ENCODE peak calls at places on chromosome X, in four cellular contexts. Q, D, E and A are unnamed samples.

GRCh38 chrX:134512566-134512965 is 52.6 kb downstream of the HPRT1 start:
- DNase-seq in Q (no peak), D (peak; percentile 25), E (no peak), A (no peak)

GRCh38 chrX:8846271-8846670 is 45.1 kb upstream of the FAM9A start:
- DNase-seq in Q (no peak), D (no peak), E (no peak), A (no peak)

GRCh38 chrX:68511255-68511654 is 12.4 kb downstream of the YIPF6 start:
- DNase-seq in Q (peak; percentile 29), D (peak; percentile 30), E (no peak), A (peak; percentile 61)

GRCh38 chrX:12370444-12371089 is 232.3 kb downstream of the FRMPD4 start:
- DNase-seq in Q (no peak), D (no peak), E (no peak), A (no peak)

GRCh38 chrX:10050481-10050880 is 83.3 kb downstream of the CLDN34 start:
- DNase-seq in Q (no peak), D (no peak), E (no peak), A (no peak)

GRCh38 chrX:103477496-103477895 is 41.8 kb downstream of the RAB40A start:
- DNase-seq in Q (no peak), D (no peak), E (no peak), A (no peak)

GRCh38 chrX:56766554-56767412 is 37.7 kb downstream of the NBDY start:
- DNase-seq in Q (no peak), D (no peak), E (no peak), A (no peak)

GRCh38 chrX:132853040-132853439 is 105.4 kb downstream of the HS6ST2 start:
- DNase-seq in Q (no peak), D (no peak), E (no peak), A (no peak)

GRCh38 chrX:107204063-107204605 is 2.1 kb downstream of the NUP62CL start:
- DNase-seq in Q (no peak), D (no peak), E (no peak), A (no peak)
- TF ChIP-seq FOXK2 in Q (no peak), D (no peak), E (no peak), A (no peak)

DNA sequence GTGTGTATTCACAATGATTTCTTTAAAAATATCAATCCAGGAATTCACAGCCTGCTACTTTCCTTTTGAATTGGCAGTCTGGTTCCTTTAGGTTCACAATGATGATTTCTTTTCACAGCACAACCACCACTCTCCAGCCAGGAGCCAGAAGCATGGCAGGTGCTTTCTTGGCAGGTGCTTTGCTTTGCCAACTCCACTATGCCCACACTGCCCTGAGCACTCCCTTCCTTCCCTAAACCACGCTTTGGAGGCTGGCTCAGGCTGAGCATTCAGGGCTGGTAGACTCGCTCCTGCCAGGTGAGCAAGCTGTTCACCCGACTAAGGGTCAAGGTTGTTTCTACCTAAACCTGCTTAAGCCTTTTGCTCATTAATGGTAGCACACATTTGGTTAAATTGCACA is 184.5 kb downstream of the SH3KBP1 start:
- DNase-seq in Q (no peak), D (no peak), E (no peak), A (no peak)
- TF ChIP-seq FOXK2 in Q (no peak), D (no peak), E (no peak), A (no peak)

GRCh38 chrX:141701081-141701480 is 2.5 kb upstream of the SPANXD start:
- DNase-seq in Q (no peak), D (no peak), E (no peak), A (no peak)
- TF ChIP-seq FOXK2 in Q (no peak), D (no peak), E (no peak), A (no peak)

GRCh38 chrX:3046253-3046909 is 5.1 kb downstream of the ARSF start:
- DNase-seq in Q (no peak), D (no peak), E (no peak), A (no peak)
- TF ChIP-seq FOXK2 in Q (no peak), D (no peak), E (no peak), A (no peak)

DNA sequence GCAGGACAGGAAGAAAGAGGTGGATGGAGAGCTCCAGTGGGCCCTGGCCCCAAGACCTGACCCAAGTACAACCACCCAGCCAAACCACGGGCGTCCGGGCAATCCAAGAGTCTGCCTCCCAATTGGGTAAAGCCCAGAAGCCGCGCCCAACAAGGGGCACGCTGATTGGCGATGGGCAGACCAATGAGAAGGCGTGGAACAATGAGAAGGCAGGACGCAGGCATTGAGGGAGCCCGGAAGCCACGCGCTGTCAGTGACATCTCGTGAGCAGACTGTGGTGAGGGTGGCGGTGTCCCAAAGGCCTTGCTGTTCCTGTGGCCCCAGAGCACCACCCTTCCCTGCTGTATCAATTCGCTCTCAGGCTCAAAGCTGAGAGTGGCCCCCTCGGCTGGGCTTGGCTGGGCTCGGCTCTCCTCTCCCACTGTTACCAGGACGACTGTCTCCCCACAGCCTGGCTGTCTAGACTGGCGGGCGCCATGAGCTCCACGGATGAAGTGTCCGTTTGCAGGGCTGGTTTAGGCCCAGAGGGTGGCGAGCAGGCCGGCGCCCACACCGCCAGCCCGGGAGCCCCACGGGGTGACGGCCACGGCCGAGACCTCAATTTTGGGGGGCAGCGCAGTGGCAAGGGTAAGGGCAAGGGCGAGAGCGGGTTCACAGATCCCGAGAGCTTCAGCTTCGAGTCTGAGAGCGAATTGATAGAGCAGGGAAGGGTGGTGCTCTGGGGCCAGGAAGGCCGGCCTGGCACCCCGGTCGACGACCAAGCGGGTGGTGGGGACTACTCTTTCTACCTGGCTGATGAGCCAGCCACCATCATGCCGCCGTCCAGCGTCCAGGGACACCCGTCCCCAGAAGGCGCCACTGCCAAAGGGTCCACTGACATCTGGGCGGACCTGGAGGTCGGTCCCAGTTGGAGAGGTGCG is at the start of gene LOC101059915:
- DNase-seq in Q (peak; percentile 14), D (no peak), E (no peak), A (no peak)
- TF ChIP-seq FOXK2 in Q (no peak), D (no peak), E (no peak), A (no peak)

GRCh38 chrX:124960454-124960853 is 359.2 kb upstream of the TEX13C start:
- DNase-seq in Q (no peak), D (no peak), E (no peak), A (no peak)
- TF ChIP-seq FOXK2 in Q (no peak), D (no peak), E (no peak), A (no peak)

GRCh38 chrX:70476934-70477733 is 32.5 kb downstream of the DLG3 start:
- DNase-seq in Q (peak; percentile 8), D (no peak), E (no peak), A (no peak)
- TF ChIP-seq FOXK2 in Q (no peak), D (no peak), E (no peak), A (no peak)

DNA sequence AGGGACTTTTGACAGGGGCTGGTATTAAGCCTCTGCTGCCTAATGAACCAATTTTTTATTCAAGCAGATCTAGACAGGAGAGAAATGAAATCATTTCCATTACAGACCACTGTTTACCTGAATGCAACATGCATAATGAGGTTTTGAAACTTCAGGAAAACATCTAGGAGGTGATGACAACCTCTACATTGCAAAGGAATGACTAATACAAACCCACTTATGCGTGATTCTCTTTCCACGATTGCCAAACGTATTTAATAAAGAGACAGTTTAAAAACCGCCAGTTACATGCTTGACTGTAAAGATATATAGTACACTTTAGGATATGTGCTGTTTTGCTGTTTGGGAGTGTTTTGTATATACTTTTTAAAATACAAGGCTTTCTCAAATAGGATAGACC is 138.5 kb upstream of the PUDP start:
- DNase-seq in Q (no peak), D (no peak), E (no peak), A (no peak)
- TF ChIP-seq FOXK2 in Q (no peak), D (no peak), E (no peak), A (no peak)

DNA sequence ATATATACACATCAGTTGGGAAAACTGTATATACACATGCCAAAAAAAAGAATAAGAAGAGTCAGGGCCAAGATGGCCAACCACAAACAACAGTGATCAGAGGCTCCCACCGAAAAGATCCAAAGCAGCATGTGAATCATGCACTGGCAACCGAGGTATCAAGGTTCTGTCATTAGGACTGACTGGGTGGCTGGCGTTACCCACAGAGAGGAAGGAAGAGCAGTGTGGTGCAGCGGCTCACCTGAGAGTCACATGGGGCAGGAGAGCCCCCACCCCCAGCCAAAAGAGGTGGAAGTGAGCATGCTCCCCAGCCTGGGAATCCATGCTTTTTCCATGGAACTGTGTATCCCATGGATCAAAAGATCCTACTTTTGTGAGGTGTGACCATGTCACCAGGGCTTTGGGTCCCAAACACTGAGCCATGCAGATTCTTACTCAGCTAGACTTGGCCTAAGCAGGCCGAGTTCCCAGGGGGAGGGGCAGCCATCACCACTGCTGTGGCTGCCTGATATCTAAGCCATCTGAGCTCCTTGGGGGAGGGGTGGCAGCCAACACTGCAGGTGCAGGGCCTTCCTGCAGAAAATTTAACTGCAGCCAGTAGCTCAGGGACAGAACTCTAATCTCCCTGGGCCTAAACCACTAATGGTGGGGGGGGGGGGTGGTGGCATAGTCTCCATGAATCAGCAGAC is 52.8 kb downstream of the P2RY10 start:
- DNase-seq in Q (no peak), D (no peak), E (no peak), A (no peak)
- TF ChIP-seq FOXK2 in Q (no peak), D (no peak), E (no peak), A (no peak)